ENCODE peak calls at places on chromosomes 6 and 20, in eight cellular contexts. One of them, this sample, is unnamed. For H3K4me1, the result is how much of the 10 kb centered on the place peaks cover.

GRCh38 chr6:167968091-167968490 is 29.4 kb upstream of the KIF25 start:
- DNase-seq in sigmoid colon: no peak
- DNase-seq in vagina: no peak
- DNase-seq in PC-3: peak
- DNase-seq in A549: peak
- DNase-seq in body of pancreas: peak
- DNase-seq in cardiac muscle cell: no peak
- DNase-seq in CD8-positive, alpha-beta T cell: no peak
- DNase-seq in this sample: no peak

GRCh38 chr6:154806804-154807203 is 73.6 kb downstream of the SCAF8 start:
- DNase-seq in vagina: no peak
- DNase-seq in body of pancreas: no peak
- DNase-seq in PC-3: no peak
- DNase-seq in sigmoid colon: no peak
- DNase-seq in A549: no peak
- DNase-seq in cardiac muscle cell: no peak
- DNase-seq in CD8-positive, alpha-beta T cell: no peak
- DNase-seq in this sample: no peak

GRCh38 chr20:58374027-58374850 is 14.8 kb upstream of the VAPB start:
- DNase-seq in cardiac muscle cell: no peak
- DNase-seq in sigmoid colon: no peak
- DNase-seq in PC-3: no peak
- DNase-seq in CD8-positive, alpha-beta T cell: no peak
- DNase-seq in vagina: no peak
- DNase-seq in A549: no peak
- DNase-seq in body of pancreas: no peak
- DNase-seq in this sample: no peak

GRCh38 chr6:2118136-2118535 is 127.3 kb downstream of the GMDS start:
- DNase-seq in A549: no peak
- DNase-seq in PC-3: no peak
- DNase-seq in cardiac muscle cell: peak
- DNase-seq in vagina: no peak
- DNase-seq in sigmoid colon: no peak
- DNase-seq in body of pancreas: peak
- DNase-seq in CD8-positive, alpha-beta T cell: no peak
- DNase-seq in this sample: no peak

GRCh38 chr6:66376021-66376420 is 669.0 kb upstream of the EYS start:
- DNase-seq in sigmoid colon: no peak
- DNase-seq in body of pancreas: no peak
- DNase-seq in vagina: no peak
- DNase-seq in A549: no peak
- DNase-seq in cardiac muscle cell: no peak
- DNase-seq in PC-3: peak
- DNase-seq in CD8-positive, alpha-beta T cell: no peak
- DNase-seq in this sample: no peak

GRCh38 chr6:56914791-56915658 is 39.9 kb upstream of the BEND6 start:
- DNase-seq in vagina: no peak
- DNase-seq in body of pancreas: no peak
- DNase-seq in PC-3: no peak
- DNase-seq in A549: no peak
- DNase-seq in CD8-positive, alpha-beta T cell: no peak
- DNase-seq in cardiac muscle cell: no peak
- DNase-seq in sigmoid colon: no peak
- DNase-seq in this sample: peak

GRCh38 chr6:40251609-40252008 is 317.3 kb upstream of the MOCS1 start:
- DNase-seq in vagina: no peak
- DNase-seq in A549: no peak
- DNase-seq in PC-3: no peak
- DNase-seq in sigmoid colon: no peak
- DNase-seq in CD8-positive, alpha-beta T cell: no peak
- DNase-seq in cardiac muscle cell: no peak
- DNase-seq in body of pancreas: no peak
- DNase-seq in this sample: no peak

GRCh38 chr6:170165085-170165484 is 125.8 kb downstream of the DLL1 start:
- DNase-seq in vagina: no peak
- DNase-seq in sigmoid colon: peak
- DNase-seq in body of pancreas: no peak
- DNase-seq in A549: no peak
- DNase-seq in cardiac muscle cell: no peak
- DNase-seq in CD8-positive, alpha-beta T cell: no peak
- DNase-seq in PC-3: no peak
- DNase-seq in this sample: peak

GRCh38 chr6:168247456-168248147 is 72.0 kb downstream of the DACT2 start:
- DNase-seq in sigmoid colon: no peak
- DNase-seq in A549: peak
- DNase-seq in PC-3: no peak
- DNase-seq in cardiac muscle cell: peak
- DNase-seq in body of pancreas: peak
- DNase-seq in CD8-positive, alpha-beta T cell: no peak
- DNase-seq in vagina: no peak
- DNase-seq in this sample: no peak

GRCh38 chr6:11762782-11763459 is 15.7 kb downstream of the ADTRP start:
- DNase-seq in A549: no peak
- DNase-seq in cardiac muscle cell: no peak
- DNase-seq in sigmoid colon: no peak
- DNase-seq in vagina: no peak
- DNase-seq in PC-3: peak
- DNase-seq in CD8-positive, alpha-beta T cell: no peak
- DNase-seq in body of pancreas: no peak
- DNase-seq in this sample: no peak

GRCh38 chr6:71383891-71384489 is 95.4 kb downstream of the OGFRL1 start:
- DNase-seq in cardiac muscle cell: peak
- DNase-seq in CD8-positive, alpha-beta T cell: no peak
- DNase-seq in A549: peak
- DNase-seq in sigmoid colon: no peak
- DNase-seq in vagina: no peak
- DNase-seq in PC-3: peak
- DNase-seq in body of pancreas: no peak
- DNase-seq in this sample: no peak

GRCh38 chr6:3601570-3601969 is 144.7 kb upstream of the SLC22A23 start:
- DNase-seq in PC-3: no peak
- DNase-seq in body of pancreas: no peak
- DNase-seq in cardiac muscle cell: no peak
- DNase-seq in A549: no peak
- DNase-seq in CD8-positive, alpha-beta T cell: no peak
- DNase-seq in vagina: no peak
- DNase-seq in sigmoid colon: no peak
- DNase-seq in this sample: no peak

GRCh38 chr6:83609248-83609647 is 96.9 kb downstream of the PRSS35 start:
- DNase-seq in sigmoid colon: no peak
- DNase-seq in CD8-positive, alpha-beta T cell: no peak
- DNase-seq in vagina: no peak
- DNase-seq in A549: no peak
- DNase-seq in PC-3: no peak
- DNase-seq in cardiac muscle cell: no peak
- DNase-seq in body of pancreas: no peak
- DNase-seq in this sample: no peak

GRCh38 chr6:163443985-163444553 is 29.6 kb downstream of the QKI start:
- DNase-seq in vagina: no peak
- DNase-seq in body of pancreas: no peak
- DNase-seq in PC-3: no peak
- DNase-seq in cardiac muscle cell: no peak
- DNase-seq in CD8-positive, alpha-beta T cell: no peak
- DNase-seq in sigmoid colon: no peak
- DNase-seq in A549: no peak
- DNase-seq in this sample: no peak

GRCh38 chr20:15616626-15617025 is 956.6 kb downstream of the KIF16B start:
- DNase-seq in PC-3: peak
- DNase-seq in A549: no peak
- DNase-seq in cardiac muscle cell: no peak
- DNase-seq in sigmoid colon: no peak
- DNase-seq in CD8-positive, alpha-beta T cell: no peak
- DNase-seq in body of pancreas: no peak
- DNase-seq in vagina: no peak
- DNase-seq in this sample: no peak

GRCh38 chr6:170344631-170345576 is 38.3 kb downstream of the FAM120B start:
- DNase-seq in sigmoid colon: no peak
- DNase-seq in body of pancreas: no peak
- DNase-seq in A549: peak
- DNase-seq in CD8-positive, alpha-beta T cell: no peak
- DNase-seq in cardiac muscle cell: peak
- DNase-seq in PC-3: peak
- DNase-seq in vagina: no peak
- DNase-seq in this sample: peak

GRCh38 chr6:33772902-33773472 is 15.9 kb downstream of the LEMD2 start:
- DNase-seq in vagina: no peak
- DNase-seq in cardiac muscle cell: no peak
- DNase-seq in PC-3: no peak
- DNase-seq in CD8-positive, alpha-beta T cell: no peak
- DNase-seq in sigmoid colon: no peak
- DNase-seq in A549: no peak
- DNase-seq in body of pancreas: no peak
- DNase-seq in this sample: no peak
- H3K4me1 ChIP-seq in vagina: half or more
- H3K4me1 ChIP-seq in cardiac muscle cell: under half
- H3K4me1 ChIP-seq in PC-3: under half
- H3K4me1 ChIP-seq in CD8-positive, alpha-beta T cell: under half
- H3K4me1 ChIP-seq in sigmoid colon: under half
- H3K4me1 ChIP-seq in A549: under half
- H3K4me1 ChIP-seq in body of pancreas: under half
- H3K4me1 ChIP-seq in this sample: under half

GRCh38 chr20:10573951-10574339 is 99.9 kb downstream of the JAG1 start:
- DNase-seq in A549: no peak
- DNase-seq in sigmoid colon: no peak
- DNase-seq in vagina: no peak
- DNase-seq in CD8-positive, alpha-beta T cell: no peak
- DNase-seq in body of pancreas: no peak
- DNase-seq in cardiac muscle cell: no peak
- DNase-seq in PC-3: no peak
- DNase-seq in this sample: no peak
- H3K4me3 ChIP-seq in A549: no peak
- H3K4me3 ChIP-seq in sigmoid colon: no peak
- H3K4me3 ChIP-seq in vagina: no peak
- H3K4me3 ChIP-seq in CD8-positive, alpha-beta T cell: no peak
- H3K4me3 ChIP-seq in body of pancreas: no peak
- H3K4me3 ChIP-seq in cardiac muscle cell: no peak
- H3K4me3 ChIP-seq in PC-3: no peak
- H3K4me3 ChIP-seq in this sample: no peak

GRCh38 chr6:10416516-10416862 is 1.6 kb upstream of the TFAP2A start:
- DNase-seq in vagina: no peak
- DNase-seq in PC-3: no peak
- DNase-seq in CD8-positive, alpha-beta T cell: no peak
- DNase-seq in A549: no peak
- DNase-seq in cardiac muscle cell: no peak
- DNase-seq in sigmoid colon: no peak
- DNase-seq in body of pancreas: no peak
- DNase-seq in this sample: no peak

GRCh38 chr6:10412948-10413849 is 1.7 kb downstream of the TFAP2A start:
- DNase-seq in vagina: peak
- DNase-seq in PC-3: peak
- DNase-seq in A549: peak
- DNase-seq in cardiac muscle cell: no peak
- DNase-seq in CD8-positive, alpha-beta T cell: no peak
- DNase-seq in body of pancreas: peak
- DNase-seq in sigmoid colon: no peak
- DNase-seq in this sample: no peak

GRCh38 chr6:10415593-10416480 is 963 bp upstream of the TFAP2A start:
- DNase-seq in PC-3: peak
- DNase-seq in CD8-positive, alpha-beta T cell: no peak
- DNase-seq in cardiac muscle cell: no peak
- DNase-seq in vagina: no peak
- DNase-seq in sigmoid colon: no peak
- DNase-seq in A549: no peak
- DNase-seq in body of pancreas: no peak
- DNase-seq in this sample: no peak

GRCh38 chr6:10413850-10414765 is 766 bp downstream of the TFAP2A start:
- DNase-seq in cardiac muscle cell: no peak
- DNase-seq in vagina: no peak
- DNase-seq in sigmoid colon: no peak
- DNase-seq in body of pancreas: no peak
- DNase-seq in CD8-positive, alpha-beta T cell: no peak
- DNase-seq in A549: peak
- DNase-seq in PC-3: peak
- DNase-seq in this sample: no peak

DNA sequence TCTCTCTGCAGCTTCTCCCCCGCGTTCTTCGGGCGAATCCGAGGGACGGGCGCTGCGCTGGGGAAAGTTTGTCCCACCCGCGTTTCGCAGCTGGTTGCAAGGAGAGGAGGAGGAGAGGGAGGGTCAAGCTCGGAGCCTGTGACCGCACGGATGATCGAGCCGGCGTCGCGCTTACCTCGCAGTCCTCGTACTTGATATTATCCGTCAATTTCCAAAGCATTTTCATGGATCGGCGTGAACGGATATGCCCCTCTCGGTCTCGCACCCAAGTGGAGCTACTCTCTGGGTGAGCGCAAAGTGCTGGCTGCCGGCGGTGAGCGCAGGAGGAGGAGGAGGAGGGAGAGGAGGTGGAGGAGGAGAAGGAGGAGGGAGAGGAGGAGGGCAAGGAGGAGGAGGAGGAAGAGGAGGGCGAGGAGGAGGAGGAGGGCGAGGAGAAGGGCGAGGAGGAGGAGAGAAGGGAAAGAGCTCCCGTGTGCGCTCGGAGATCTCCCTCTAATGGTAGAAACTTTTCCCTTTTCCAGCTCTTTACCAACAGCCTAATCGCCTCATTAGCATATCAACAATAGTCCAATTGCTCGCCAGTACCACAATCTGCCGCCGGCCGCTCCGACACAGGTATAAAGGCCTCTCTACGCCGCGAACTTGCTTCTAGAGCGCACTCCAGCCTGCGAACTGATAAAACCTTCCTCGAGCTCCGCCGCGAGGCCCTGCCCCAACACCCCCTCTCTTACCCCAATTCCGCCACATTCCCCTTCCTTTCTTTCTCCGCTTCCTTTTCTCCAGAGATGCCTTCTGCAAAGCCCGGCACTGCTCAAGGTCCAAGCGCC is at the start of gene TFAP2A:
- DNase-seq in PC-3: peak
- DNase-seq in CD8-positive, alpha-beta T cell: no peak
- DNase-seq in body of pancreas: no peak
- DNase-seq in sigmoid colon: no peak
- DNase-seq in cardiac muscle cell: peak
- DNase-seq in vagina: peak
- DNase-seq in A549: peak
- DNase-seq in this sample: no peak
- TF ChIP-seq CTCF in PC-3: peak
- TF ChIP-seq CTCF in CD8-positive, alpha-beta T cell: no peak
- TF ChIP-seq CTCF in body of pancreas: no peak
- TF ChIP-seq CTCF in sigmoid colon: no peak
- TF ChIP-seq CTCF in cardiac muscle cell: peak
- TF ChIP-seq CTCF in vagina: no peak
- TF ChIP-seq CTCF in A549: peak
- TF ChIP-seq CTCF in this sample: no peak

GRCh38 chr20:52290602-52291001 is 99.0 kb upstream of the ZFP64 start:
- DNase-seq in sigmoid colon: no peak
- DNase-seq in vagina: no peak
- DNase-seq in A549: no peak
- DNase-seq in PC-3: no peak
- DNase-seq in CD8-positive, alpha-beta T cell: no peak
- DNase-seq in body of pancreas: no peak
- DNase-seq in cardiac muscle cell: no peak
- DNase-seq in this sample: no peak
- H3K4me1 ChIP-seq in sigmoid colon: under half
- H3K4me1 ChIP-seq in vagina: under half
- H3K4me1 ChIP-seq in A549: under half
- H3K4me1 ChIP-seq in PC-3: under half
- H3K4me1 ChIP-seq in CD8-positive, alpha-beta T cell: under half
- H3K4me1 ChIP-seq in body of pancreas: under half
- H3K4me1 ChIP-seq in cardiac muscle cell: under half
- H3K4me1 ChIP-seq in this sample: under half